ENCODE peak calls at places on chromosomes 5 and 9, in ten cellular contexts. One of them, this sample, is unnamed.
A peak's percentile ranks its signal among the peaks of the same experiment; 100 is the strongest.

GRCh38 chr9:92975452-92975770 is 28.1 kb downstream of the FGD3 start:
- DNase-seq in frontal cortex: no peak
- DNase-seq in choroid plexus epithelial cell: no peak
- DNase-seq in kidney glomerular epithelial cell: no peak
- DNase-seq in C1 segment of cervical spinal cord: no peak
- DNase-seq in stimulated activated CD4-positive, alpha-beta T cell treated with anti-CD3 and anti-CD28 coated beads, Interleukin-15, amount 100 ng/mL, for 1 hour: no peak
- DNase-seq in effector memory CD8-positive, alpha-beta T cell: no peak
- DNase-seq in GM06990: no peak
- DNase-seq in dorsolateral prefrontal cortex: no peak
- DNase-seq in left cardiac atrium: no peak
- DNase-seq in this sample: no peak

GRCh38 chr9:120904999-120905793 is 21.4 kb downstream of the TRAF1 start:
- DNase-seq in frontal cortex: no peak
- DNase-seq in choroid plexus epithelial cell: no peak
- DNase-seq in kidney glomerular epithelial cell: no peak
- DNase-seq in C1 segment of cervical spinal cord: no peak
- DNase-seq in stimulated activated CD4-positive, alpha-beta T cell treated with anti-CD3 and anti-CD28 coated beads, Interleukin-15, amount 100 ng/mL, for 1 hour: no peak
- DNase-seq in effector memory CD8-positive, alpha-beta T cell: no peak
- DNase-seq in GM06990: no peak
- DNase-seq in dorsolateral prefrontal cortex: no peak
- DNase-seq in left cardiac atrium: no peak
- DNase-seq in this sample: no peak

GRCh38 chr5:31921852-31922305 is 252.2 kb downstream of the GOLPH3 start:
- DNase-seq in frontal cortex: no peak
- DNase-seq in choroid plexus epithelial cell: peak; percentile 75
- DNase-seq in kidney glomerular epithelial cell: no peak
- DNase-seq in C1 segment of cervical spinal cord: no peak
- DNase-seq in stimulated activated CD4-positive, alpha-beta T cell treated with anti-CD3 and anti-CD28 coated beads, Interleukin-15, amount 100 ng/mL, for 1 hour: no peak
- DNase-seq in effector memory CD8-positive, alpha-beta T cell: no peak
- DNase-seq in GM06990: no peak
- DNase-seq in dorsolateral prefrontal cortex: no peak
- DNase-seq in left cardiac atrium: no peak
- DNase-seq in this sample: peak; percentile 83

GRCh38 chr5:178511173-178511572 is 79.0 kb downstream of the COL23A1 start:
- DNase-seq in frontal cortex: no peak
- DNase-seq in choroid plexus epithelial cell: no peak
- DNase-seq in kidney glomerular epithelial cell: no peak
- DNase-seq in C1 segment of cervical spinal cord: no peak
- DNase-seq in stimulated activated CD4-positive, alpha-beta T cell treated with anti-CD3 and anti-CD28 coated beads, Interleukin-15, amount 100 ng/mL, for 1 hour: no peak
- DNase-seq in effector memory CD8-positive, alpha-beta T cell: no peak
- DNase-seq in GM06990: no peak
- DNase-seq in dorsolateral prefrontal cortex: no peak
- DNase-seq in left cardiac atrium: no peak
- DNase-seq in this sample: no peak

GRCh38 chr5:134380367-134380766 is 9.0 kb downstream of the UBE2B start:
- DNase-seq in frontal cortex: no peak
- DNase-seq in choroid plexus epithelial cell: no peak
- DNase-seq in kidney glomerular epithelial cell: no peak
- DNase-seq in C1 segment of cervical spinal cord: no peak
- DNase-seq in stimulated activated CD4-positive, alpha-beta T cell treated with anti-CD3 and anti-CD28 coated beads, Interleukin-15, amount 100 ng/mL, for 1 hour: no peak
- DNase-seq in effector memory CD8-positive, alpha-beta T cell: no peak
- DNase-seq in GM06990: no peak
- DNase-seq in dorsolateral prefrontal cortex: no peak
- DNase-seq in left cardiac atrium: no peak
- DNase-seq in this sample: no peak

GRCh38 chr5:89471556-89471955 is 588.6 kb upstream of the MEF2C start:
- DNase-seq in frontal cortex: no peak
- DNase-seq in choroid plexus epithelial cell: peak; percentile 20
- DNase-seq in kidney glomerular epithelial cell: no peak
- DNase-seq in C1 segment of cervical spinal cord: no peak
- DNase-seq in stimulated activated CD4-positive, alpha-beta T cell treated with anti-CD3 and anti-CD28 coated beads, Interleukin-15, amount 100 ng/mL, for 1 hour: no peak
- DNase-seq in effector memory CD8-positive, alpha-beta T cell: no peak
- DNase-seq in GM06990: no peak
- DNase-seq in dorsolateral prefrontal cortex: no peak
- DNase-seq in left cardiac atrium: no peak
- DNase-seq in this sample: no peak

GRCh38 chr5:148374693-148375360 is 8.9 kb upstream of the FBXO38 start:
- DNase-seq in frontal cortex: no peak
- DNase-seq in choroid plexus epithelial cell: peak; percentile 90
- DNase-seq in kidney glomerular epithelial cell: peak; percentile 56
- DNase-seq in C1 segment of cervical spinal cord: no peak
- DNase-seq in stimulated activated CD4-positive, alpha-beta T cell treated with anti-CD3 and anti-CD28 coated beads, Interleukin-15, amount 100 ng/mL, for 1 hour: no peak
- DNase-seq in effector memory CD8-positive, alpha-beta T cell: no peak
- DNase-seq in GM06990: no peak
- DNase-seq in dorsolateral prefrontal cortex: no peak
- DNase-seq in left cardiac atrium: peak; percentile 24
- DNase-seq in this sample: peak; percentile 31

GRCh38 chr5:161641444-161641843 is 44.1 kb upstream of the GABRA6 start:
- DNase-seq in frontal cortex: no peak
- DNase-seq in choroid plexus epithelial cell: no peak
- DNase-seq in kidney glomerular epithelial cell: no peak
- DNase-seq in C1 segment of cervical spinal cord: no peak
- DNase-seq in stimulated activated CD4-positive, alpha-beta T cell treated with anti-CD3 and anti-CD28 coated beads, Interleukin-15, amount 100 ng/mL, for 1 hour: no peak
- DNase-seq in effector memory CD8-positive, alpha-beta T cell: no peak
- DNase-seq in GM06990: no peak
- DNase-seq in dorsolateral prefrontal cortex: no peak
- DNase-seq in left cardiac atrium: no peak
- DNase-seq in this sample: no peak

GRCh38 chr9:101387871-101388506 is 3.2 kb upstream of the BAAT start:
- DNase-seq in frontal cortex: no peak
- DNase-seq in choroid plexus epithelial cell: peak; percentile 74
- DNase-seq in kidney glomerular epithelial cell: peak; percentile 67
- DNase-seq in C1 segment of cervical spinal cord: no peak
- DNase-seq in stimulated activated CD4-positive, alpha-beta T cell treated with anti-CD3 and anti-CD28 coated beads, Interleukin-15, amount 100 ng/mL, for 1 hour: no peak
- DNase-seq in effector memory CD8-positive, alpha-beta T cell: no peak
- DNase-seq in GM06990: no peak
- DNase-seq in dorsolateral prefrontal cortex: no peak
- DNase-seq in left cardiac atrium: no peak
- DNase-seq in this sample: peak; percentile 28

GRCh38 chr5:98755406-98755805 is 18.1 kb upstream of the RGMB start:
- DNase-seq in frontal cortex: no peak
- DNase-seq in choroid plexus epithelial cell: no peak
- DNase-seq in kidney glomerular epithelial cell: no peak
- DNase-seq in C1 segment of cervical spinal cord: no peak
- DNase-seq in stimulated activated CD4-positive, alpha-beta T cell treated with anti-CD3 and anti-CD28 coated beads, Interleukin-15, amount 100 ng/mL, for 1 hour: no peak
- DNase-seq in effector memory CD8-positive, alpha-beta T cell: no peak
- DNase-seq in GM06990: no peak
- DNase-seq in dorsolateral prefrontal cortex: no peak
- DNase-seq in left cardiac atrium: no peak
- DNase-seq in this sample: no peak